ENCODE peak calls at places on chromosomes 16 and 17, in four cellular contexts. Q is A549, A is K562, H is H1. C is an unnamed sample.

GRCh38 chr16:57696240-57696639 is 1.6 kb downstream of the DRC7 start:
- DNase-seq in Q (no peak), A (peak; percentile 50), H (no peak), C (no peak)

GRCh38 chr17:62869885-62870580 is 61.9 kb upstream of the MARCHF10 start:
- DNase-seq in Q (no peak), A (no peak), H (peak; percentile 33), C (no peak)

GRCh38 chr16:84990782-84991181 is 20.6 kb downstream of the ZDHHC7 start:
- DNase-seq in Q (no peak), A (no peak), H (no peak), C (no peak)

GRCh38 chr17:6043405-6043804 is 26.8 kb upstream of the WSCD1 start:
- DNase-seq in Q (no peak), A (no peak), H (no peak), C (no peak)

GRCh38 chr17:68053237-68054030 is 17.9 kb downstream of the KPNA2 start:
- DNase-seq in Q (no peak), A (no peak), H (no peak), C (no peak)

GRCh38 chr16:83606486-83607030 is 201.2 kb upstream of the HSBP1 start:
- DNase-seq in Q (peak; percentile 8), A (peak; percentile 13), H (no peak), C (no peak)

GRCh38 chr16:1639282-1639681 is 27.1 kb downstream of the CRAMP1 start:
- DNase-seq in Q (no peak), A (no peak), H (no peak), C (peak; percentile 9)

GRCh38 chr17:66268247-66268927 is 34.0 kb upstream of the PRKCA start:
- DNase-seq in Q (no peak), A (no peak), H (no peak), C (no peak)

GRCh38 chr17:7448461-7448860 is 3.6 kb downstream of the CHRNB1 start:
- DNase-seq in Q (no peak), A (no peak), H (no peak), C (no peak)

GRCh38 chr17:75913537-75914210 is 9.0 kb upstream of the MRPL38 start:
- DNase-seq in Q (no peak), A (no peak), H (no peak), C (no peak)

GRCh38 chr17:67836205-67836987 is 11.1 kb downstream of the BPTF start:
- DNase-seq in Q (no peak), A (no peak), H (no peak), C (no peak)

GRCh38 chr16:69861276-69862030 is 89.7 kb upstream of the CLEC18A start:
- DNase-seq in Q (no peak), A (no peak), H (no peak), C (no peak)

GRCh38 chr17:37180371-37180770 is 195.4 kb upstream of the C17orf78 start:
- DNase-seq in Q (no peak), A (no peak), H (no peak), C (no peak)

GRCh38 chr17:50501054-50501453 is 7.2 kb upstream of the MYCBPAP start:
- DNase-seq in Q (no peak), A (peak; percentile 49), H (no peak), C (peak; percentile 73)
- TF ChIP-seq MAX in Q (no peak), A (no peak), H (no peak), C (no peak)

DNA sequence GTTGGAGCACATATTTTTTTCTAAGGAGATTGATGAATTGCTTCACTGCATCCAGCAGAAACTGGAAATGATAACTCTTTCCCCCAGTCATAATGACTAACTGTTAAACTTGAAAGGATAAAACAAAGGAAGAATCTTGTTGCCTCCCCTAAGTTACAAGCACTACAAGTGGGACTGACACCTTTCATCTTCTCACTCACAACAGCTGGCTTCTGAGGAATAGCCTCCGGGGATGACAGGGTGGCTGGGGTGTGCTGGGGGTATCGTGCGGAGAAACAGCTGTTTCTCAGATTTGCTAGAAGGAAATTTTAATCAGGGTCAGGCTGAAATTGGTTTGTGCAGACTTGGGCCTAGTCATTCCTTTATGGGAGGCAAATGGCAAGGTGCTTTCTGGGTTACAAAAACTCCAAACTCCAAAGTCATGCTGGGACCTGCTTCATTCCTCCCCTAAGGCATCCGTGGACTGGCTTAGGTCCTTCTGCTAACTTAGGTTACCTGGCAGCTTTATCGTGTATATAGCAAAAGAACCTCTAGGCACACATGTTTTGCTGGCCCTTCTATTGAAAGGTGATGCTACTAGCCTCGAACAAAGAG is 557.2 kb downstream of the TOX3 start:
- DNase-seq in Q (no peak), A (no peak), H (no peak), C (no peak)
- TF ChIP-seq MAFK in Q (no peak), A (no peak), H (no peak), C (no peak)

GRCh38 chr16:71883849-71884638 is at the start of gene ZNF821:
- DNase-seq in Q (peak; percentile 85), A (peak; percentile 88), H (peak; percentile 73), C (peak; percentile 66)
- TF ChIP-seq MAX in Q (no peak), A (no peak), H (no peak), C (peak; percentile 28)

DNA sequence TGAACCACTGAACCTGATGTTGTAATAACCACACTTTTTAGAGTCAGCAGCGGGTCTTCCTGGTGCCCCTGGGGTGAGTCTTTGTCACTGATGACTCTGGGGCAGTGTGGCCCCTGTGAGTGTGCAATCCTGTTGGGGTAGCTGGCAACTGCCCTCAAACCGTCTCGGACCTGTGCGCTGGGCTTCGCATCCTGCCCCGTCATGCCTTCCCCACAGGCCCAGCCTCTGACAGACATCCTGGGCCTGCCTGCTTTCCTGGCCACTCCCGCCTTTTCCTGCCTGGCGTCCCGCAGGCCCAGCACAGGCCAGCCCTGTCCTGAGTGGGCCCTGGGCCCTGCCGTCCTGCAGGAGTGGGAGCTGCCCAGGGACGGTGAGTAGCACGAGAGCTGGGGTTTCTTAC is 50.2 kb upstream of the CAPN15 start:
- DNase-seq in Q (no peak), A (no peak), H (no peak), C (no peak)
- TF ChIP-seq MAFK in Q (no peak), A (no peak), H (no peak), C (no peak)

GRCh38 chr16:68219708-68220378 is 16.1 kb downstream of the ESRP2 start:
- DNase-seq in Q (no peak), A (no peak), H (no peak), C (no peak)

GRCh38 chr16:68216240-68216639 is 19.7 kb downstream of the ESRP2 start:
- DNase-seq in Q (no peak), A (no peak), H (no peak), C (no peak)

GRCh38 chr16:68214726-68215125 is 21.2 kb downstream of the ESRP2 start:
- DNase-seq in Q (no peak), A (no peak), H (no peak), C (no peak)

DNA sequence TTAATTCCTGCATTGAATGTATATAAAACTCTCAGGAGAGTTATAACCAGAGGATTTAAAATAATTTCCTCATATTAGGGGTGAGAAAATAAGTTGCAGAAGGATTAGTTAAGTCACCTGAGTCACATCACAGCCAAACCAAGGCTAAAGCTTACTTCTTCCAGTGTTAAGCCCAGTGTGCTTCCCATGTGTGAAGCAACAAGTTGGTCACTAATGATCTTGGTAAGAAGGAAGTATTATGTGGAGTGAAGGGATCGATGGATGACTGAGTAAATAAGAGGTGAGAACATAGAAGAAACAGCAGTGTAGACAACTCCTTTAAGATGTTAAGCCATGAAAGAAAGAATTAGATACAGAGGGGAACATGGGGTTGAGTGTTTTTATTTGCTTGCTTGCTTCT is 20.6 kb downstream of the ESRP2 start:
- DNase-seq in Q (no peak), A (no peak), H (no peak), C (no peak)
- TF ChIP-seq MAX in Q (no peak), A (no peak), H (no peak), C (no peak)